ENCODE peak calls at places on chromosomes 13 and 19, in nine cellular contexts. Y is PC-3; W is Caco-2; V is K562; C is CD8-positive, alpha-beta memory T cell; A is cardiac muscle cell; L is breast epithelium; G is CD4-positive, CD25-positive, alpha-beta regulatory T cell; H is SJSA1. M is an unnamed sample.

GRCh38 chr19:44525721-44526430 is 3.6 kb downstream of the CEACAM20 start:
- DNase-seq in H (no peak), V (no peak), A (no peak), C (no peak), G (no peak), L (no peak), W (no peak), Y (no peak), M (no peak)

GRCh38 chr13:21316376-21316775 is 139.9 kb downstream of the MRPL57 start:
- DNase-seq in Y (no peak), A (no peak), W (no peak), G (no peak), H (no peak), V (no peak), L (no peak), C (no peak), M (no peak)

GRCh38 chr19:588093-588742 is 1.5 kb upstream of the HCN2 start:
- DNase-seq in Y (peak; percentile 78), L (peak; percentile 84), H (peak; percentile 93), A (peak; percentile 86), C (peak; percentile 72), V (peak; percentile 39), W (peak; percentile 38), G (peak; percentile 35), M (peak; percentile 93)

GRCh38 chr19:51660975-51661600 is 14.5 kb upstream of the SIGLEC14 start:
- DNase-seq in V (peak; percentile 79), H (peak; percentile 28), Y (peak; percentile 95), W (peak; percentile 79), C (peak; percentile 54), L (no peak), G (peak; percentile 4), A (peak; percentile 90), M (peak; percentile 91)

GRCh38 chr19:31344403-31344802 is 4.8 kb downstream of the TSHZ3 start:
- DNase-seq in G (no peak), A (no peak), Y (no peak), C (no peak), H (no peak), V (no peak), L (no peak), W (no peak), M (no peak)

GRCh38 chr19:49057636-49058234 is at the start of gene CGB7:
- DNase-seq in L (no peak), H (peak; percentile 47), G (peak; percentile 38), Y (peak; percentile 70), V (peak; percentile 79), A (peak; percentile 59), C (no peak), W (peak; percentile 85), M (peak; percentile 74)

GRCh38 chr19:3135961-3136683 is at the start of gene GNA15:
- DNase-seq in V (no peak), L (peak; percentile 70), W (no peak), G (peak; percentile 53), A (no peak), H (no peak), Y (no peak), C (no peak), M (no peak)

GRCh38 chr19:28961772-28962500 is 251.0 kb downstream of the UQCRFS1 start:
- DNase-seq in H (peak; percentile 18), W (no peak), C (no peak), L (no peak), A (peak; percentile 75), V (no peak), Y (no peak), G (no peak), M (peak; percentile 58)

GRCh38 chr19:12647490-12648071 is 19.0 kb downstream of the MAN2B1 start:
- DNase-seq in G (no peak), W (no peak), V (peak; percentile 89), C (no peak), L (peak; percentile 68), Y (no peak), A (peak; percentile 40), H (no peak), M (peak; percentile 69)

GRCh38 chr19:33134571-33135041 is 2.7 kb downstream of the WDR88 start:
- DNase-seq in C (peak; percentile 70), V (no peak), A (no peak), L (no peak), Y (no peak), G (peak; percentile 13), W (no peak), H (no peak), M (no peak)

GRCh38 chr13:22049384-22049783 is 378.5 kb downstream of the FGF9 start:
- DNase-seq in A (no peak), W (no peak), G (no peak), Y (no peak), L (no peak), H (no peak), C (no peak), V (no peak), M (no peak)

GRCh38 chr13:99743079-99743478 is 228.5 kb downstream of the ZIC5 start:
- DNase-seq in Y (no peak), L (no peak), V (no peak), H (no peak), G (no peak), W (no peak), A (no peak), C (no peak), M (no peak)

GRCh38 chr13:102704238-102704750 is 9.4 kb upstream of the METTL21C start:
- DNase-seq in W (peak; percentile 33), V (no peak), Y (peak; percentile 51), A (no peak), H (no peak), C (no peak), L (no peak), G (no peak), M (no peak)

GRCh38 chr13:91240341-91240740 is 107.1 kb upstream of the MIR17HG start:
- DNase-seq in Y (no peak), L (no peak), G (no peak), C (no peak), A (no peak), V (no peak), H (no peak), W (no peak), M (no peak)

GRCh38 chr13:95023405-95023804 is 277.8 kb downstream of the ABCC4 start:
- DNase-seq in Y (peak; percentile 77), L (no peak), C (no peak), W (no peak), G (no peak), A (no peak), V (no peak), H (no peak), M (no peak)

GRCh38 chr13:66180806-66181205 is 1049.3 kb downstream of the PCDH9 start:
- DNase-seq in G (no peak), L (no peak), W (no peak), C (no peak), H (no peak), V (no peak), Y (peak; percentile 9), A (no peak), M (peak; percentile 7)

GRCh38 chr13:77543711-77544110 is 8.2 kb downstream of the SCEL start:
- DNase-seq in A (no peak), G (no peak), W (no peak), H (no peak), C (no peak), L (no peak), Y (no peak), V (no peak), M (no peak)

GRCh38 chr19:3807574-3808354 is 21.6 kb upstream of the MATK start:
- DNase-seq in G (no peak), V (no peak), L (no peak), A (no peak), Y (no peak), H (no peak), C (no peak), W (no peak), M (no peak)

GRCh38 chr13:21670006-21670882 is 629 bp upstream of the FGF9 start:
- DNase-seq in H (peak; percentile 74), W (peak; percentile 81), Y (no peak), L (no peak), C (peak; percentile 78), G (peak; percentile 29), A (peak; percentile 46), V (peak; percentile 53), M (peak; percentile 70)

GRCh38 chr13:105118577-105118976 is 1416.9 kb downstream of the EFNB2 start:
- DNase-seq in C (no peak), G (no peak), W (no peak), V (no peak), A (no peak), Y (no peak), L (no peak), H (no peak), M (no peak)

GRCh38 chr19:14561249-14561648 is 10.6 kb downstream of the NDUFB7 start:
- DNase-seq in W (no peak), V (no peak), G (no peak), Y (no peak), H (no peak), L (no peak), A (no peak), C (no peak), M (no peak)
- H3K4me1 ChIP-seq in W (no peaks in the 10 kb centered on the region), V (peaks cover 80% of the 10 kb centered on the region), G (peaks cover 19% of the 10 kb centered on the region), Y (no peaks in the 10 kb centered on the region), H (peaks cover 6% of the 10 kb centered on the region), L (peaks cover 22% of the 10 kb centered on the region), A (peaks cover 28% of the 10 kb centered on the region), C (peaks cover 38% of the 10 kb centered on the region), M (peaks cover 33% of the 10 kb centered on the region)

GRCh38 chr13:49388256-49388655 is 55.6 kb downstream of the CAB39L start:
- DNase-seq in L (no peak), A (no peak), V (no peak), G (no peak), H (no peak), W (no peak), C (no peak), Y (no peak), M (no peak)
- H3K9me3 ChIP-seq in L (no peaks in the 10 kb centered on the region), A (no peaks in the 10 kb centered on the region), V (no peaks in the 10 kb centered on the region), G (no peaks in the 10 kb centered on the region), H (no peaks in the 10 kb centered on the region), W (peaks cover 5% of the 10 kb centered on the region), C (no peaks in the 10 kb centered on the region), Y (no peaks in the 10 kb centered on the region), M (no peaks in the 10 kb centered on the region)

GRCh38 chr13:51723529-51723928 is 80.4 kb downstream of the DHRS12 start:
- DNase-seq in G (no peak), Y (no peak), C (no peak), L (no peak), H (no peak), V (no peak), A (no peak), W (no peak), M (no peak)
- H3K4me1 ChIP-seq in G (no peaks in the 10 kb centered on the region), Y (no peaks in the 10 kb centered on the region), C (no peaks in the 10 kb centered on the region), L (no peaks in the 10 kb centered on the region), H (peaks cover 20% of the 10 kb centered on the region), V (no peaks in the 10 kb centered on the region), A (no peaks in the 10 kb centered on the region), W (no peaks in the 10 kb centered on the region), M (peaks cover 34% of the 10 kb centered on the region)

GRCh38 chr13:54361460-54361859 is 1332.8 kb downstream of the OLFM4 start:
- DNase-seq in G (no peak), W (no peak), H (no peak), Y (no peak), C (no peak), V (no peak), A (no peak), L (no peak), M (no peak)

GRCh38 chr13:54356209-54356608 is 1327.6 kb downstream of the OLFM4 start:
- DNase-seq in G (no peak), L (no peak), C (no peak), W (no peak), H (no peak), Y (no peak), A (no peak), V (no peak), M (no peak)

GRCh38 chr13:54356849-54357248 is 1328.2 kb downstream of the OLFM4 start:
- DNase-seq in C (no peak), V (no peak), L (no peak), A (no peak), Y (no peak), W (no peak), H (no peak), G (no peak), M (no peak)

GRCh38 chr13:54357284-54357933 is 1328.8 kb downstream of the OLFM4 start:
- DNase-seq in W (no peak), A (no peak), C (no peak), V (no peak), L (no peak), Y (no peak), G (no peak), H (no peak), M (no peak)
- H3K9me3 ChIP-seq in W (no peaks in the 10 kb centered on the region), A (no peaks in the 10 kb centered on the region), C (no peaks in the 10 kb centered on the region), V (no peaks in the 10 kb centered on the region), L (no peaks in the 10 kb centered on the region), Y (no peaks in the 10 kb centered on the region), G (no peaks in the 10 kb centered on the region), H (no peaks in the 10 kb centered on the region), M (peaks cover 4% of the 10 kb centered on the region)